ENCODE peak calls at places on chromosome 18, in five cellular contexts. U is left ventricle myocardium inferior, I is left lung, L is Peyer's patch, F is breast epithelium. C is an unnamed sample. For H3K4me1 and H3K36me3, the result is how much of the 10 kb centered on the place peaks cover.

GRCh38 chr18:35753306-35753910 is 171.9 kb downstream of the GALNT1 start:
- DNase-seq in U (no peak), I (no peak), L (no peak), F (no peak), C (no peak)

GRCh38 chr18:59229191-59229590 is 9.2 kb downstream of the GRP start:
- DNase-seq in U (no peak), I (no peak), L (no peak), F (no peak), C (no peak)

GRCh38 chr18:59249186-59249774 is 24.0 kb downstream of the RAX start:
- DNase-seq in U (no peak), I (no peak), L (no peak), F (no peak), C (no peak)

GRCh38 chr18:58541789-58542425 is 87.0 kb downstream of the ALPK2 start:
- DNase-seq in U (no peak), I (peak), L (no peak), F (no peak), C (peak)

GRCh38 chr18:13879492-13879891 is 35.8 kb downstream of the MC2R start:
- DNase-seq in U (no peak), I (no peak), L (no peak), F (no peak), C (no peak)

GRCh38 chr18:35024965-35025364 is 16.2 kb upstream of the MAPRE2 start:
- DNase-seq in U (peak), I (peak), L (peak), F (no peak), C (no peak)

GRCh38 chr18:67483237-67483636 is 33.3 kb downstream of the DSEL start:
- DNase-seq in U (no peak), I (no peak), L (no peak), F (no peak), C (no peak)

GRCh38 chr18:5424903-5425302 is 118.9 kb downstream of the EPB41L3 start:
- DNase-seq in U (no peak), I (no peak), L (no peak), F (no peak), C (peak)

GRCh38 chr18:67402543-67402942 is 114.0 kb downstream of the DSEL start:
- DNase-seq in U (no peak), I (no peak), L (no peak), F (no peak), C (no peak)

GRCh38 chr18:35470440-35470839 is 27.3 kb downstream of the INO80C start:
- DNase-seq in U (no peak), I (no peak), L (no peak), F (no peak), C (no peak)

GRCh38 chr18:61554117-61554776 is 221.0 kb downstream of the CDH20 start:
- DNase-seq in U (no peak), I (no peak), L (no peak), F (no peak), C (peak)

GRCh38 chr18:51363384-51363783 is 165.9 kb upstream of the MEX3C start:
- DNase-seq in U (no peak), I (no peak), L (no peak), F (no peak), C (no peak)

GRCh38 chr18:6960656-6961055 is 156.9 kb downstream of the LAMA1 start:
- DNase-seq in U (no peak), I (no peak), L (no peak), F (no peak), C (no peak)

GRCh38 chr18:3498705-3499451 is 48.9 kb downstream of the TGIF1 start:
- DNase-seq in U (peak), I (no peak), L (peak), F (peak), C (no peak)

GRCh38 chr18:47899107-47899840 is 31.2 kb downstream of the SMAD2 start:
- DNase-seq in U (no peak), I (no peak), L (no peak), F (no peak), C (no peak)
- H3K4me3 ChIP-seq in U (no peak), I (no peak), L (no peak), F (no peak), C (no peak)

GRCh38 chr18:55908790-55909408 is 320.9 kb upstream of the TCF4 start:
- DNase-seq in U (no peak), I (no peak), L (no peak), F (no peak), C (no peak)

GRCh38 chr18:55912919-55913318 is 324.9 kb upstream of the TCF4 start:
- DNase-seq in U (no peak), I (no peak), L (no peak), F (no peak), C (no peak)

GRCh38 chr18:55907352-55908045 is 319.5 kb upstream of the TCF4 start:
- DNase-seq in U (peak), I (no peak), L (no peak), F (no peak), C (no peak)

GRCh38 chr18:55912071-55912470 is 324.1 kb upstream of the TCF4 start:
- DNase-seq in U (no peak), I (no peak), L (no peak), F (no peak), C (no peak)

DNA sequence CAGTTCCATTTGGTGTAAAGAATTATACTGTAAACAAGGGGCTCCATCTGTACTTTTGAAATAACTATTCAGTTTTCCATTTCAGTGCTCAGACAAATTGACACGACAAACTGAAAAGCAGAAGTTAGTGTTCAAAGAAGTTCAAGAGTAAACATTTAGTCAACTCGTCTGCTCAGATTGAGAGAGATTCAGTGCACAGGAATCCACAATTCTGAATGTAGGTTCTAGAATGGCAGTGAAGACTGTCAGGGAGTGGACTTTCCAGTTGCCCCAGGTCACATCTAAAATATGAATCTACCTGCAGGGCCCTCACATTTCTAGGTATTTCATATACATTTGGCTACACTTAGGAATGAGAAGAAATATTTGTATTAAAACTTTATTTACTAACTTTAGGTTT is 322.3 kb upstream of the TCF4 start:
- DNase-seq in U (no peak), I (no peak), L (no peak), F (no peak), C (no peak)
- H3K4me1 ChIP-seq in U (under half), I (under half), L (under half), F (under half), C (under half)

DNA sequence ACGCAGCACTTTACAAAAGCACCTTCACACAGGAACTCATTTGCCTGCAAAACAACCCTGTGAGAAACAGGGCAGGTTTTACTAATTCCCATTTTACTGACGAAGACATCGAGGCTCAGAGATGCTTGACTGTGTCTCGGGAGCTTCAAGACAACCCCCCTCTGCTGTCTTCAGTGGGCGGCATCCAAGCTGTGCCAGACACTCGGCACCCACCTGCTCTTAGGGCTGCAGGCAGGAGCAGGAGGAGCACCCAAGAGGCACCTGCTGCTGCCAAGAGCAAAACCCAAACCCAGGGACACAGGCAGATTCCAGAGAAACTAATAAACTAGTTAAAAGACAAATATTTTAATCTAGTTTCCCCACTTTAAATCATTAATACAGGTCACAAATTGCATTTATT is 67.9 kb downstream of the PPP4R1 start:
- DNase-seq in U (no peak), I (no peak), L (no peak), F (no peak), C (no peak)
- H3K36me3 ChIP-seq in U (half or more), I (under half), L (under half), F (under half), C (under half)

GRCh38 chr18:48828201-48828580 is 122.6 kb downstream of the SMAD7 start:
- DNase-seq in U (no peak), I (no peak), L (no peak), F (no peak), C (no peak)
- H3K4me3 ChIP-seq in U (peak), I (no peak), L (no peak), F (peak), C (no peak)

GRCh38 chr18:48952287-48953095 is 1.7 kb upstream of the SMAD7 start:
- DNase-seq in U (peak), I (peak), L (peak), F (peak), C (peak)
- H3K4me1 ChIP-seq in U (half or more), I (under half), L (under half), F (under half), C (under half)

GRCh38 chr18:79612291-79613108 is 67.1 kb upstream of the CTDP1 start:
- DNase-seq in U (no peak), I (no peak), L (peak), F (no peak), C (no peak)
- H3K36me3 ChIP-seq in U (under half), I (under half), L (under half), F (under half), C (under half)

GRCh38 chr18:23114171-23114881 is 21.0 kb upstream of the CABLES1 start:
- DNase-seq in U (no peak), I (no peak), L (no peak), F (no peak), C (no peak)

GRCh38 chr18:23114911-23115310 is 20.4 kb upstream of the CABLES1 start:
- DNase-seq in U (no peak), I (no peak), L (no peak), F (no peak), C (no peak)

GRCh38 chr18:23121133-23121532 is 14.2 kb upstream of the CABLES1 start:
- DNase-seq in U (no peak), I (no peak), L (no peak), F (no peak), C (no peak)

GRCh38 chr18:23113576-23113975 is 21.7 kb upstream of the CABLES1 start:
- DNase-seq in U (no peak), I (no peak), L (no peak), F (no peak), C (no peak)

DNA sequence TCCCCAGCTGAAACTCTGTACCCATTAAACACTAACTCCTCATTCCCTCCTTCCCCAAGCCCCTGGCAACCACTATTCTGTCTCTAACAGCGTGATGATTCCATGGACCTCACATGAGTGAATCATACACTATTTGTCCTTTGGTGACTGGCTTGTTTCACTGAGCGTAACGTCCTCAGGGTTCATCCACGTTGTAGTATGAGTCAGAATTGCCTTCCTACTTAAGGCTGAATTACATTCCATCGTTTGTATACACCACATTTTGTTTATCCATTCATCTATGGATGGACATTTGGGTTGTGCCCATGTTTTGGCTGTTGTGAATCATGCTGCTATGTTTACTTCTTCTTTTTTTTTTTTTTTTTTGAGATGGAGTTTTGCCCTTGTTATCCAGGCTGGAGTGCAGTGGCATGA is 19.6 kb upstream of the CABLES1 start:
- DNase-seq in U (no peak), I (no peak), L (peak), F (no peak), C (no peak)
- H3K4me3 ChIP-seq in U (no peak), I (no peak), L (no peak), F (no peak), C (no peak)

GRCh38 chr18:69936191-69936558 is 11.5 kb downstream of the CD226 start:
- DNase-seq in U (no peak), I (no peak), L (no peak), F (no peak), C (peak)
- H3K4me1 ChIP-seq in U (under half), I (under half), L (under half), F (under half), C (under half)

DNA sequence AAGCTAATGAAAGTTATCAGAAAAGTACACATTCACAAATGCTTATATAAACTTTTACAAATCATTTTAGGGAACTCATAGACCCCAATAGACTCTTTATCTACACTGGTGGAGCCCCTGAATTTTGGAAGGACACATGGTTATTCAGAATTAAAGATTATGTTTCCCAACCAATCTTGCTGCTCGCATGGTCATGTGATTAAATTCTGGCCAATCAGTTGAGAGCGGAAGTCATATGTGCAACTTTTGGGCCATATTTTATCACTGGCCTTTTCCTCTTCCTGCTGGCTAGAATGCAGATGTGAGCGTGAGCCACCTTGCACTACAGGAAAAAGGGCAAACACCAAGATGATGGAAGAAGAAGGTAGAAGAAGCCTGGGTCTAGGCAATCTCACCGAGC is 19.8 kb downstream of the THOC1 start:
- DNase-seq in U (no peak), I (no peak), L (no peak), F (no peak), C (no peak)
- H3K36me3 ChIP-seq in U (half or more), I (under half), L (under half), F (under half), C (half or more)

C was measured in CD4-positive, CD25-positive, alpha-beta regulatory T cell.